ENCODE peak calls at places on chromosomes 6 and 20, in five cellular contexts. One of them, this sample, is unnamed.

GRCh38 chr20:48823960-48824497 is 3.8 kb downstream of the PREX1 start:
- DNase-seq in choroid plexus epithelial cell: peak
- DNase-seq in neuronal stem cell: no peak
- DNase-seq in islet precursor cell: no peak
- DNase-seq in stomach: no peak
- DNase-seq in this sample: no peak

GRCh38 chr6:41747256-41748101 is at the start of gene PGC:
- DNase-seq in stomach: peak
- DNase-seq in islet precursor cell: peak
- DNase-seq in choroid plexus epithelial cell: no peak
- DNase-seq in neuronal stem cell: no peak
- DNase-seq in this sample: no peak

GRCh38 chr6:15498640-15499039 is 164.2 kb downstream of the DTNBP1 start:
- DNase-seq in islet precursor cell: no peak
- DNase-seq in choroid plexus epithelial cell: no peak
- DNase-seq in neuronal stem cell: no peak
- DNase-seq in stomach: no peak
- DNase-seq in this sample: no peak

GRCh38 chr6:162344301-162344700 is 383.3 kb downstream of the PRKN start:
- DNase-seq in stomach: no peak
- DNase-seq in choroid plexus epithelial cell: no peak
- DNase-seq in neuronal stem cell: no peak
- DNase-seq in islet precursor cell: no peak
- DNase-seq in this sample: no peak

GRCh38 chr6:112022749-112023148 is 31.2 kb upstream of the CCN6 start:
- DNase-seq in stomach: no peak
- DNase-seq in islet precursor cell: no peak
- DNase-seq in neuronal stem cell: no peak
- DNase-seq in choroid plexus epithelial cell: no peak
- DNase-seq in this sample: no peak

GRCh38 chr6:163435013-163435412 is 20.5 kb downstream of the QKI start:
- DNase-seq in choroid plexus epithelial cell: no peak
- DNase-seq in stomach: no peak
- DNase-seq in islet precursor cell: no peak
- DNase-seq in neuronal stem cell: no peak
- DNase-seq in this sample: no peak

GRCh38 chr20:18694071-18694470 is 106.2 kb downstream of the DTD1 start:
- DNase-seq in choroid plexus epithelial cell: no peak
- DNase-seq in stomach: no peak
- DNase-seq in islet precursor cell: no peak
- DNase-seq in neuronal stem cell: no peak
- DNase-seq in this sample: no peak

GRCh38 chr20:14199111-14199510 is 138.3 kb downstream of the FLRT3 start:
- DNase-seq in islet precursor cell: no peak
- DNase-seq in choroid plexus epithelial cell: peak
- DNase-seq in stomach: no peak
- DNase-seq in neuronal stem cell: no peak
- DNase-seq in this sample: no peak

GRCh38 chr20:36754656-36755222 is 8.8 kb upstream of the NDRG3 start:
- DNase-seq in islet precursor cell: peak
- DNase-seq in neuronal stem cell: peak
- DNase-seq in choroid plexus epithelial cell: peak
- DNase-seq in stomach: no peak
- DNase-seq in this sample: peak

GRCh38 chr20:11379257-11380011 is 538.3 kb upstream of the BTBD3 start:
- DNase-seq in stomach: no peak
- DNase-seq in neuronal stem cell: peak
- DNase-seq in islet precursor cell: peak
- DNase-seq in choroid plexus epithelial cell: peak
- DNase-seq in this sample: no peak

GRCh38 chr20:14055127-14055742 is 59.9 kb downstream of the MACROD2 start:
- DNase-seq in neuronal stem cell: peak
- DNase-seq in choroid plexus epithelial cell: peak
- DNase-seq in islet precursor cell: no peak
- DNase-seq in stomach: no peak
- DNase-seq in this sample: peak

GRCh38 chr6:41074692-41075436 is 2.1 kb downstream of the NFYA start:
- DNase-seq in islet precursor cell: no peak
- DNase-seq in stomach: no peak
- DNase-seq in neuronal stem cell: no peak
- DNase-seq in choroid plexus epithelial cell: no peak
- DNase-seq in this sample: no peak

GRCh38 chr20:56200456-56200855 is 48.1 kb upstream of the MC3R start:
- DNase-seq in neuronal stem cell: no peak
- DNase-seq in stomach: no peak
- DNase-seq in islet precursor cell: no peak
- DNase-seq in choroid plexus epithelial cell: peak
- DNase-seq in this sample: no peak

GRCh38 chr6:139051396-139052070 is 23.0 kb downstream of the ABRACL start:
- DNase-seq in neuronal stem cell: no peak
- DNase-seq in stomach: no peak
- DNase-seq in islet precursor cell: no peak
- DNase-seq in choroid plexus epithelial cell: no peak
- DNase-seq in this sample: no peak

GRCh38 chr20:49282584-49283171 is 4.8 kb upstream of the ZNFX1 start:
- DNase-seq in neuronal stem cell: no peak
- DNase-seq in stomach: no peak
- DNase-seq in islet precursor cell: no peak
- DNase-seq in choroid plexus epithelial cell: no peak
- DNase-seq in this sample: no peak

GRCh38 chr6:34888874-34889555 is at the start of gene ANKS1A:
- DNase-seq in islet precursor cell: peak
- DNase-seq in stomach: peak
- DNase-seq in neuronal stem cell: peak
- DNase-seq in choroid plexus epithelial cell: no peak
- DNase-seq in this sample: peak

GRCh38 chr6:6811151-6812002 is 222.9 kb downstream of the LY86 start:
- DNase-seq in stomach: peak
- DNase-seq in neuronal stem cell: no peak
- DNase-seq in choroid plexus epithelial cell: peak
- DNase-seq in islet precursor cell: peak
- DNase-seq in this sample: peak

GRCh38 chr6:12483712-12484111 is 193.6 kb downstream of the EDN1 start:
- DNase-seq in islet precursor cell: peak
- DNase-seq in stomach: no peak
- DNase-seq in neuronal stem cell: no peak
- DNase-seq in choroid plexus epithelial cell: peak
- DNase-seq in this sample: peak

GRCh38 chr6:52634211-52634610 is 36.7 kb upstream of the TMEM14A start:
- DNase-seq in choroid plexus epithelial cell: peak
- DNase-seq in islet precursor cell: no peak
- DNase-seq in neuronal stem cell: no peak
- DNase-seq in stomach: no peak
- DNase-seq in this sample: no peak

GRCh38 chr20:47493175-47493953 is 8.3 kb upstream of the NCOA3 start:
- DNase-seq in islet precursor cell: peak
- DNase-seq in choroid plexus epithelial cell: peak
- DNase-seq in stomach: peak
- DNase-seq in neuronal stem cell: no peak
- DNase-seq in this sample: peak

GRCh38 chr6:887583-888235 is 194.8 kb upstream of the EXOC2 start:
- DNase-seq in islet precursor cell: no peak
- DNase-seq in stomach: no peak
- DNase-seq in choroid plexus epithelial cell: no peak
- DNase-seq in neuronal stem cell: no peak
- DNase-seq in this sample: no peak

GRCh38 chr6:109840796-109841195 is 137.3 kb upstream of the GPR6 start:
- DNase-seq in choroid plexus epithelial cell: no peak
- DNase-seq in islet precursor cell: no peak
- DNase-seq in stomach: no peak
- DNase-seq in neuronal stem cell: no peak
- DNase-seq in this sample: no peak

This sample was measured in body of pancreas.